ENCODE peak calls at places on chromosomes 1 and 21, in ten cellular contexts. Z is heart left ventricle, Q is ovary, O is right atrium auricular region, J is neuronal stem cell, T is stomach, X is iPS DF 6.9, W is tibial nerve, U is thoracic aorta, E is H1. K is an unnamed sample. For H3K4me1 and H3K36me3, the result is how much of the 10 kb centered on the place peaks cover.

GRCh38 chr1:70142120-70142519 is 63.3 kb downstream of the LRRC40 start:
- DNase-seq in E (no peak), Z (no peak), Q (no peak), O (no peak), J (no peak), X (no peak), U (no peak), W (no peak), T (no peak), K (no peak)

GRCh38 chr1:222283147-222283768 is 264.6 kb downstream of the HHIPL2 start:
- DNase-seq in Z (no peak), O (no peak), X (no peak), J (no peak), W (no peak), T (no peak), U (no peak), E (no peak), Q (no peak), K (no peak)

GRCh38 chr1:43979528-43980254 is 681 bp downstream of the B4GALT2 start:
- DNase-seq in U (no peak), W (no peak), T (peak), E (no peak), Z (peak), X (no peak), Q (peak), J (no peak), O (no peak), K (peak)

GRCh38 chr1:31483012-31483946 is 70.3 kb downstream of the SERINC2 start:
- DNase-seq in Q (no peak), Z (no peak), O (peak), J (no peak), T (peak), E (no peak), W (no peak), X (no peak), U (no peak), K (no peak)

GRCh38 chr21:40752125-40752524 is 94.8 kb downstream of the DSCAM start:
- DNase-seq in O (no peak), Q (no peak), J (peak), W (no peak), X (no peak), U (no peak), T (no peak), Z (no peak), E (no peak), K (no peak)

GRCh38 chr21:45257673-45258341 is 29.9 kb downstream of the POFUT2 start:
- DNase-seq in W (no peak), Q (no peak), J (no peak), O (no peak), X (no peak), E (no peak), T (no peak), U (no peak), Z (no peak), K (no peak)

GRCh38 chr1:223358826-223359225 is 5.2 kb downstream of the SUSD4 start:
- DNase-seq in T (no peak), Z (no peak), J (no peak), O (no peak), E (no peak), X (no peak), W (no peak), U (no peak), Q (no peak), K (no peak)

GRCh38 chr1:112267206-112267605 is 128.8 kb upstream of the CTTNBP2NL start:
- DNase-seq in X (no peak), O (no peak), Q (no peak), Z (no peak), W (no peak), E (no peak), T (no peak), U (no peak), J (no peak), K (no peak)

GRCh38 chr1:108897865-108898720 is 21.3 kb downstream of the GPSM2 start:
- DNase-seq in X (no peak), W (no peak), J (peak), O (no peak), T (no peak), U (no peak), Z (no peak), Q (no peak), E (no peak), K (peak)

GRCh38 chr1:201535046-201535777 is 3.7 kb upstream of the NAV1 start:
- DNase-seq in J (no peak), T (no peak), U (no peak), O (no peak), X (no peak), Z (no peak), Q (no peak), E (no peak), W (no peak), K (no peak)

GRCh38 chr1:70044832-70045231 is 160.5 kb downstream of the LRRC40 start:
- DNase-seq in O (no peak), X (no peak), Z (no peak), U (no peak), Q (no peak), T (no peak), J (no peak), W (no peak), E (no peak), K (no peak)

GRCh38 chr1:7948950-7949349 is 8.3 kb upstream of the TNFRSF9 start:
- DNase-seq in Q (no peak), Z (no peak), J (no peak), W (no peak), X (no peak), O (no peak), U (no peak), T (no peak), E (no peak), K (no peak)

GRCh38 chr1:203776636-203777035 is 11.7 kb downstream of the LAX1 start:
- DNase-seq in U (no peak), T (no peak), E (no peak), Q (no peak), J (no peak), O (no peak), X (no peak), W (no peak), Z (no peak), K (no peak)

GRCh38 chr1:4655674-4656532 is 1.5 kb downstream of the AJAP1 start:
- DNase-seq in Q (peak), W (no peak), X (no peak), U (no peak), Z (peak), O (no peak), J (peak), E (no peak), T (no peak), K (peak)

GRCh38 chr1:181010789-181011188 is 11.9 kb downstream of the STX6 start:
- DNase-seq in J (no peak), X (no peak), U (no peak), Q (no peak), W (no peak), E (no peak), T (no peak), O (no peak), Z (no peak), K (no peak)

GRCh38 chr21:40797881-40798280 is 49.1 kb downstream of the DSCAM start:
- DNase-seq in X (no peak), O (no peak), Q (no peak), E (no peak), Z (no peak), W (no peak), U (no peak), T (no peak), J (no peak), K (no peak)

GRCh38 chr1:214012418-214012817 is 24.6 kb downstream of the PROX1 start:
- DNase-seq in Z (no peak), O (no peak), T (no peak), W (no peak), Q (no peak), J (no peak), E (no peak), X (no peak), U (no peak), K (no peak)

GRCh38 chr1:12734651-12735050 is 11.3 kb upstream of the CFAP107 start:
- DNase-seq in T (no peak), W (no peak), O (no peak), J (no peak), Z (no peak), Q (no peak), X (no peak), E (no peak), U (no peak), K (no peak)

GRCh38 chr1:64192290-64192689 is 11.1 kb upstream of the UBE2U start:
- DNase-seq in T (no peak), J (no peak), Q (no peak), X (no peak), Z (no peak), U (no peak), W (no peak), O (no peak), E (no peak), K (no peak)

GRCh38 chr1:145926706-145927072 is 595 bp downstream of the RBM8A start:
- DNase-seq in Z (no peak), X (no peak), Q (no peak), W (no peak), T (no peak), E (no peak), J (no peak), U (no peak), O (no peak), K (no peak)

GRCh38 chr1:222828939-222829338 is 14.1 kb downstream of the DISP1 start:
- DNase-seq in T (no peak), W (no peak), X (no peak), O (no peak), U (no peak), Z (no peak), Q (no peak), E (no peak), J (no peak), K (no peak)

GRCh38 chr1:169456029-169456428 is 28.8 kb upstream of the CCDC181 start:
- DNase-seq in O (no peak), T (no peak), Q (no peak), J (no peak), Z (no peak), X (no peak), U (no peak), W (no peak), E (no peak), K (no peak)

GRCh38 chr1:85319931-85320330 is 43.5 kb upstream of the BCL10 start:
- DNase-seq in Z (no peak), E (no peak), U (no peak), J (no peak), W (no peak), O (no peak), T (no peak), Q (no peak), X (no peak), K (no peak)

GRCh38 chr1:177448652-177449351 is 278.0 kb downstream of the BRINP2 start:
- DNase-seq in U (no peak), Z (no peak), Q (no peak), O (no peak), T (no peak), J (no peak), E (no peak), W (no peak), X (no peak), K (no peak)

GRCh38 chr21:43834146-43834905 is 30.7 kb upstream of the AGPAT3 start:
- DNase-seq in W (no peak), O (no peak), U (no peak), E (no peak), T (no peak), X (no peak), Q (no peak), Z (no peak), J (no peak), K (no peak)

GRCh38 chr1:164843743-164844500 is 284.9 kb downstream of the PBX1 start:
- DNase-seq in O (no peak), W (no peak), Z (no peak), U (no peak), Q (no peak), E (no peak), X (no peak), J (no peak), T (no peak), K (no peak)

GRCh38 chr1:90730247-90731022 is 13.3 kb upstream of the BARHL2 start:
- DNase-seq in W (no peak), X (no peak), T (no peak), E (no peak), O (no peak), J (no peak), Q (no peak), Z (no peak), U (no peak), K (no peak)

GRCh38 chr21:42161957-42162681 is 56.8 kb upstream of the ABCG1 start:
- DNase-seq in O (no peak), E (no peak), J (no peak), W (no peak), U (no peak), T (no peak), X (no peak), Q (no peak), Z (peak), K (no peak)

GRCh38 chr1:39657402-39657801 is 14.5 kb downstream of the NT5C1A start:
- DNase-seq in U (no peak), X (no peak), E (no peak), J (no peak), T (no peak), Q (no peak), Z (no peak), W (no peak), O (no peak), K (peak)

GRCh38 chr1:160777486-160778089 is 18.4 kb upstream of the LY9 start:
- DNase-seq in O (no peak), Q (no peak), Z (no peak), U (no peak), T (peak), J (peak), X (peak), E (no peak), W (no peak), K (peak)

GRCh38 chr1:91791103-91791502 is 94.8 kb downstream of the TGFBR3 start:
- DNase-seq in T (no peak), E (no peak), Q (no peak), X (no peak), Z (no peak), J (peak), O (no peak), U (no peak), W (no peak), K (no peak)

GRCh38 chr1:117686907-117687306 is 81.1 kb downstream of the TENT5C start:
- DNase-seq in Z (no peak), J (no peak), T (no peak), W (no peak), X (no peak), U (no peak), E (no peak), O (peak), Q (peak), K (no peak)

GRCh38 chr1:14876747-14877146 is 276.8 kb upstream of the TMEM51 start:
- DNase-seq in W (no peak), Z (no peak), T (no peak), X (no peak), J (no peak), E (no peak), Q (no peak), U (no peak), O (no peak), K (no peak)

GRCh38 chr1:101080859-101081258 is 55.3 kb upstream of the DPH5 start:
- DNase-seq in O (no peak), E (no peak), X (no peak), W (no peak), Z (no peak), U (no peak), J (no peak), Q (no peak), T (no peak), K (no peak)
- H3K4me1 ChIP-seq in O (under half), E (under half), X (under half), W (under half), Z (under half), U (under half), J (under half), Q (under half), T (under half), K (under half)

DNA sequence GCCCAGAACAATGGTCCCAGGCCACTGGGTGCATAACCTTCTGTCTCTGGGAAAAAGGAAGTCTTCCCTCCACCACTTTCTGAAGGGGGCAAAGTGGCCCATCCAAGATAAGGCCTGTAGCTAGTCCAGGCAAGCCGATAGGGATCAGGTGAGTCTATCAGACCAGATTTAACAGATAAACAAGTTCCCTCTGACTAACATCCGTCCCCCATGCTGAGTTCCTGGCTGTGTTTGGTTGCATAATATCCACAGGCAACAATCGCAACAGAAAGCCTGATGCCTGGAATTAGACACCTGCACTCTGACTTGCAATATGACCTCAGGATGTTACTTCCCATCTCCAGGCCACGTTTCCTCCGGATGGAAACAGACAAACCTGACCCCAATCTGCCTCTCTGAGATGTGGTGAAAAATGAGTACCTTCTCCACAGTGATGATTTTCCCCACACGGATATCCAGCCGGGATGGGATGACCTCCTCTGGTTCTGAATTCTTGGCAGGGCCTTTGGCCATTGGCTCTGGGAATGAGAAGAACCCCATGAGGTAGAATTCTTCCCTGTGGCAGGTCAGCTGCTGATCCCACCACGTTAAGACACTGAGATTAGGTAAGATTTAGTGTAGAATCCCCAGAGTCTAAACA is 36.4 kb downstream of the YARS1 start:
- DNase-seq in E (no peak), O (no peak), Z (no peak), X (no peak), W (no peak), U (no peak), Q (no peak), T (no peak), J (no peak), K (no peak)
- H3K36me3 ChIP-seq in E (half or more), O (half or more), Z (under half), X (under half), W (half or more), U (half or more), Q (under half), T (half or more), J (under half), K (half or more)

GRCh38 chr1:226657788-226658537 is 81.1 kb downstream of the ITPKB start:
- DNase-seq in T (peak), E (no peak), U (no peak), Z (no peak), W (no peak), X (no peak), J (no peak), O (no peak), Q (no peak), K (no peak)
- H3K4me1 ChIP-seq in T (half or more), E (under half), U (half or more), Z (half or more), W (half or more), X (under half), J (half or more), O (under half), Q (under half), K (under half)

DNA sequence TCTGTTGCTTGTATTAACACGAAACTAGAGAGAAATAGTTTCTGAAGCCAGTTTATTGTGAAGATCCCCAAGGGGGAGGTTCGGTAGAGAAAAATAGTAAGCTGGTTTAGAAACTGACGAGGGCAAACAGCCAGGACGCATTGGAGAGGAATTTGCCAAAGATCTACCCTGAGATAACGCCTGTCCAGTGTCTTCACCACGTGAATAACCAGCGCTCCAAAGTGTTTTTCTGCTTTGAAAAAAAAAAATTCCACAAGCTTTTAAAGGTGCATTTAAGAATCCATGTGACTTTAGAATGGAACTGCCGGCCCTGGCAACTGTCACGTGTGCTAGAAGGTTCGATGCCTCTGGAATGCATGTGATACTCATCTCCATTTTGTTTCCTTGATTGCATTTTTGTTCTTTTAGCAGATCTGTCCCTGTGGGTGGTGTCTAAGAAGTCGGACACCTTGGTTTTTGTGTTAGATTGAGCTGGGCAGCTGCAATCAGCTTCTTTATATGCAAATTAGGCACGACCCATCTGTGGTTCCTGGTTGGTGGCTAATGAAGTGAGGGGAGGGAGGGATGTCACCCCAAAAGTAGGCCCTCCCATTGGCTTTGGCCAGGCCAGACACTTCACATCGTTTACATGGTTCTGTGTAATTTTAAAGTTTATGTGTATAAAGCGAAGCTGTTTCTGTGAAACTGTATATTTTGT is 1.3 kb upstream of the THAP3 start:
- DNase-seq in U (no peak), Q (no peak), E (no peak), T (no peak), J (no peak), Z (no peak), O (no peak), W (no peak), X (no peak), K (no peak)
- H3K36me3 ChIP-seq in U (under half), Q (under half), E (under half), T (half or more), J (under half), Z (under half), O (under half), W (half or more), X (under half), K (under half)

GRCh38 chr1:240308061-240308460 is 216.4 kb downstream of the FMN2 start:
- DNase-seq in U (no peak), O (no peak), E (no peak), J (no peak), X (no peak), Z (no peak), W (no peak), T (no peak), Q (no peak), K (no peak)
- H3K4me1 ChIP-seq in U (under half), O (under half), E (under half), J (under half), X (under half), Z (under half), W (under half), T (under half), Q (under half), K (under half)

DNA sequence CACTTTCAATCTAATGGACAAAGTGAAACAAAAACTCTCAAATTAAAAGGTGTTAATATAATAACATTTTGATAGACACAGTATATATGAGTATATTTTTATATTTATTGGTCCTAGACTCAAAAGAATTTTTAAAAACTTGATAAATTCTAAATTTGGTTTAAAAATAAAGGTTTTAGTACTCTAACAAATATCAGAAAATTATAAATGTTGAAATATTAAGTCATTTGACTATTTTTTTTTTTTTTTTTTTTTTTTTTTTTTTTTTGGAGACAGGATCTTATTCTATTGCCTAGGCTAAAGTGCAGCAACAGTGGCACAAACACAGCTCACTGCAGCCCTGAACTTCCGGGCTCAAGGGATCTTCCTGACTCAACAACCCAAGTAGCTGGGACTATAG is 60.6 kb upstream of the RBM34 start:
- DNase-seq in J (no peak), T (no peak), O (no peak), E (no peak), W (no peak), Q (no peak), Z (no peak), X (no peak), U (no peak), K (no peak)
- H3K36me3 ChIP-seq in J (under half), T (half or more), O (under half), E (under half), W (half or more), Q (under half), Z (under half), X (under half), U (under half), K (under half)